ENCODE peak calls at places on chromosomes 1 and 21, in four cellular contexts. C, Z, Y and H are unnamed samples.

GRCh38 chr1:106926748-106927582 is 129.5 kb upstream of the PRMT6 start:
- DNase-seq in Y (no peak), Z (no peak), C (no peak), H (no peak)

GRCh38 chr1:228997721-228998144 is 262.5 kb downstream of the RHOU start:
- DNase-seq in Z (no peak), C (no peak), Y (no peak), H (no peak)

GRCh38 chr1:233707906-233708292 is 94.0 kb downstream of the KCNK1 start:
- DNase-seq in Z (no peak), C (no peak), Y (no peak), H (no peak)

GRCh38 chr1:231172411-231172810 is 10.6 kb downstream of the TRIM67 start:
- DNase-seq in Z (no peak), Y (no peak), C (no peak), H (no peak)

GRCh38 chr1:68163220-68163619 is 69.1 kb downstream of the WLS start:
- DNase-seq in C (no peak), Y (no peak), Z (no peak), H (no peak)

GRCh38 chr21:33076600-33077329 is 6.8 kb downstream of the OLIG1 start:
- DNase-seq in Z (no peak), C (no peak), Y (no peak), H (no peak)

GRCh38 chr1:229272164-229273158 is 1.6 kb downstream of the RAB4A start:
- DNase-seq in Z (no peak), C (no peak), Y (no peak), H (no peak)

GRCh38 chr1:156114101-156114918 is at the start of gene LMNA:
- DNase-seq in Y (peak; percentile 64), Z (peak; percentile 70), C (peak; percentile 87), H (peak; percentile 90)

GRCh38 chr1:169785267-169785666 is 9.4 kb downstream of the METTL18 start:
- DNase-seq in C (no peak), Y (no peak), Z (no peak), H (no peak)

GRCh38 chr21:31623664-31624063 is 35.8 kb upstream of the SOD1 start:
- DNase-seq in Z (no peak), C (no peak), Y (no peak), H (no peak)

GRCh38 chr1:244801246-244801645 is 34.2 kb upstream of the COX20 start:
- DNase-seq in C (no peak), Z (peak; percentile 19), Y (peak; percentile 48), H (no peak)

GRCh38 chr1:234676103-234676594 is 66.2 kb upstream of the IRF2BP2 start:
- DNase-seq in Z (no peak), Y (peak; percentile 32), C (peak; percentile 93), H (peak; percentile 87)

GRCh38 chr1:115781343-115781742 is 12.8 kb upstream of the CASQ2 start:
- DNase-seq in Z (no peak), Y (no peak), C (no peak), H (no peak)

GRCh38 chr1:25700124-25700523 is 83.5 kb downstream of the MAN1C1 start:
- DNase-seq in C (no peak), Z (no peak), Y (no peak), H (no peak)

GRCh38 chr1:53075761-53076163 is 13.7 kb downstream of the PODN start:
- DNase-seq in Y (no peak), Z (no peak), C (no peak), H (no peak)

GRCh38 chr21:28959367-28960099 is 33.1 kb downstream of the LTN1 start:
- DNase-seq in C (no peak), Z (no peak), Y (no peak), H (no peak)

GRCh38 chr1:8020032-8020431 is 6.1 kb downstream of the ERRFI1 start:
- DNase-seq in Y (no peak), C (no peak), Z (no peak), H (no peak)

GRCh38 chr21:27275294-27275927 is 308.5 kb upstream of the ADAMTS5 start:
- DNase-seq in Z (no peak), Y (no peak), C (no peak), H (no peak)

GRCh38 chr1:11285883-11286734 is 13.1 kb downstream of the UBIAD1 start:
- DNase-seq in Y (no peak), Z (no peak), C (no peak), H (no peak)

GRCh38 chr1:174902531-174903099 is 97.1 kb upstream of the CACYBP start:
- DNase-seq in C (no peak), Y (no peak), Z (no peak), H (no peak)

GRCh38 chr1:86812286-86812685 is 101.6 kb downstream of the SELENOF start:
- DNase-seq in Y (no peak), C (no peak), Z (no peak), H (no peak)

GRCh38 chr1:74053407-74053806 is 144.6 kb downstream of the LRRIQ3 start:
- DNase-seq in Y (no peak), Z (no peak), C (no peak), H (no peak)

GRCh38 chr21:31334648-31335121 is 9.4 kb downstream of the TIAM1 start:
- DNase-seq in Y (no peak), C (no peak), Z (no peak), H (no peak)

GRCh38 chr1:234967121-234967520 is 161.5 kb downstream of the TOMM20 start:
- DNase-seq in C (no peak), Y (no peak), Z (no peak), H (no peak)

GRCh38 chr1:240256836-240257503 is 165.3 kb downstream of the FMN2 start:
- DNase-seq in Z (no peak), Y (no peak), C (no peak), H (no peak)

GRCh38 chr1:41662061-41662655 is 177.7 kb upstream of the EDN2 start:
- DNase-seq in Y (peak; percentile 70), Z (peak; percentile 72), C (peak; percentile 56), H (peak; percentile 26)

GRCh38 chr1:214111796-214112195 is 124.0 kb downstream of the PROX1 start:
- DNase-seq in C (no peak), Z (no peak), Y (no peak), H (no peak)